ENCODE peak calls at places on chromosome 5, in five cellular contexts. I is IMR-90, G is K562, N is GM12878, J is HepG2. S is an unnamed sample.

GRCh38 chr5:61805101-61805500 is 473.0 kb downstream of the ZSWIM6 start:
- DNase-seq in G (no peak), I (peak; percentile 60), J (no peak), N (no peak), S (no peak)

GRCh38 chr5:135834639-135835529 is at the start of gene SLC25A48:
- DNase-seq in N (no peak), I (peak; percentile 16), G (peak; percentile 72), J (peak; percentile 52), S (peak; percentile 80)

GRCh38 chr5:135608761-135609443 is 30.1 kb upstream of the CXCL14 start:
- DNase-seq in G (no peak), J (no peak), N (no peak), I (no peak), S (no peak)

GRCh38 chr5:134086215-134086942 is 28.1 kb upstream of the TCF7 start:
- DNase-seq in I (no peak), N (no peak), J (no peak), G (no peak), S (no peak)

GRCh38 chr5:1668141-1668721 is 131.4 kb downstream of the MRPL36 start:
- DNase-seq in J (no peak), N (no peak), I (no peak), G (peak; percentile 47), S (peak; percentile 15)

GRCh38 chr5:104146652-104147051 is 584.1 kb upstream of the NUDT12 start:
- DNase-seq in I (no peak), N (no peak), J (no peak), G (no peak), S (no peak)

GRCh38 chr5:178304761-178305645 is 72.4 kb upstream of the PHYKPL start:
- DNase-seq in G (no peak), J (no peak), N (no peak), I (no peak), S (no peak)

GRCh38 chr5:4442221-4442620 is 697.9 kb upstream of the ADAMTS16 start:
- DNase-seq in I (no peak), J (no peak), G (no peak), N (no peak), S (no peak)

GRCh38 chr5:143147382-143147781 is 256.1 kb downstream of the NR3C1 start:
- DNase-seq in J (no peak), G (no peak), I (no peak), N (no peak), S (no peak)

GRCh38 chr5:96714951-96715451 is 52.8 kb downstream of the CAST start:
- DNase-seq in N (no peak), I (peak; percentile 91), G (peak; percentile 28), J (peak; percentile 96), S (no peak)

GRCh38 chr5:59893061-59893435 is 478 bp downstream of the PDE4D start:
- DNase-seq in I (no peak), J (no peak), N (no peak), G (no peak), S (no peak)

GRCh38 chr5:78404682-78405293 is 44.4 kb downstream of the SCAMP1 start:
- DNase-seq in I (no peak), N (peak; percentile 24), J (no peak), G (no peak), S (no peak)

GRCh38 chr5:93569295-93570164 is 11.5 kb downstream of the NR2F1-AS1 start:
- DNase-seq in I (no peak), G (no peak), N (no peak), J (no peak), S (peak; percentile 48)

GRCh38 chr5:99037668-99038067 is 108.9 kb upstream of the CHD1 start:
- DNase-seq in N (no peak), I (no peak), J (peak; percentile 45), G (no peak), S (no peak)

GRCh38 chr5:134594797-134595457 is 37.7 kb downstream of the SAR1B start:
- DNase-seq in N (peak; percentile 61), G (no peak), J (no peak), I (no peak), S (no peak)

GRCh38 chr5:159567461-159567860 is 237.2 kb upstream of the IL12B start:
- DNase-seq in J (no peak), N (no peak), I (no peak), G (no peak), S (no peak)
- TF ChIP-seq MXI1 in J (no peak), N (no peak), I (no peak), G (no peak), S (no peak)

DNA sequence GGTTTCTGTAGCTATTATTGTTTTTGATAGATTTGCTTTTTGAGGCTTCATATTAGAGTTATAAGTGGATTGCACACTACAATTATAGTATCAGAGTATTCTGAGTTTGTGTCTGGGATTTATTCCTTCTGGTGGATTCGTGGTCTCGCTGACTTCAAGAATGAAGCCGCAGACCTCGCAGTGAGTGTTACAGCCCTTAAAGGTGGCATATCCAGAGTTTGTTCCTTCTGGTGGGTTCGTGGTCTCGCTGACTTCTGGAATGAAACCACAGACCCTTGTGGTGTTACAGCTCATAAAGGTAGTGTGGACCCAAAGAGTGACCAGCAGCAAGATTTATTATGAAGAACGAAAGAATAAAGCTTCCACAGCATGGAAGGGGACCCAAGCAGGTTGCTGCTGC is 6.9 kb upstream of the EMB start:
- DNase-seq in N (no peak), J (no peak), G (no peak), I (no peak), S (no peak)
- TF ChIP-seq MXI1 in N (no peak), J (no peak), G (no peak), I (no peak), S (no peak)

GRCh38 chr5:181241393-181241975 is 2.2 kb downstream of the RACK1 start:
- DNase-seq in G (no peak), J (peak; percentile 90), I (peak; percentile 90), N (no peak), S (peak; percentile 29)

GRCh38 chr5:181245427-181246275 is 1.9 kb upstream of the RACK1 start:
- DNase-seq in I (no peak), N (no peak), G (no peak), J (no peak), S (peak; percentile 33)

GRCh38 chr5:181243521-181244307 is at the start of gene RACK1:
- DNase-seq in G (peak; percentile 67), J (peak; percentile 87), N (peak; percentile 89), I (peak; percentile 85), S (peak; percentile 84)

GRCh38 chr5:181242031-181242451 is 1.7 kb downstream of the RACK1 start:
- DNase-seq in I (no peak), J (no peak), G (no peak), N (no peak), S (no peak)

DNA sequence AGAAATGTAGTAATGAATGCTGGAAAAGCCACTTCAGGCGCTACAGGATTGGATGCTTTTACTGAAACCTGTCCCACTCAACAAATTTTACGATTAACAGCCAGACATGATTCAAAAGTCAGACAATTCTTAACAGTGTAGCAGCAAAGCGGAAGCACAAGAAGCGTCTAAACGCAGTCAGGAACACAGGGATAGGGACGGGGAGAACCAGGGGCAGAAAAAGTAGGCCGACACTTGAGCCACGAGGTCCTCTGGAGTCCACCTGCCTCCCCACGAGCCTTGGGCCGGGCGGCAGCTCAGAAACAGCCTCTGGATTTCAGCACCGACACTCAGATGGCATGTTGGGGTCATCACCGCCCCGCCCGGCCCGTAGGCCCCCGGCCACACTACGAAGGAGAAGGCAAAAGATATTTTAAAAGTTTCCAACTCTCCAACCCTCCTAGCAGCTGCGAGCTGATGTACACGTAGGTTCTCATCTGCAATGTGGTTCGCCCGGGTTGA is 636 bp downstream of the RACK1 start:
- DNase-seq in J (no peak), G (peak; percentile 34), N (no peak), I (no peak), S (no peak)
- TF ChIP-seq MXI1 in J (no peak), G (no peak), N (no peak), I (no peak), S (no peak)

GRCh38 chr5:168360521-168361285 is 69.3 kb downstream of the WWC1 start:
- DNase-seq in N (no peak), I (no peak), G (no peak), J (no peak), S (no peak)
- TF ChIP-seq MXI1 in N (no peak), I (no peak), G (no peak), J (no peak), S (no peak)